ENCODE peak calls at places on chromosomes 12 and 14, in eight cellular contexts. P is upper lobe of right lung, K is pancreas, Y is AG10803, F is Peyer's patch, D is endothelial cell, O is astrocyte, N is transverse colon. L is an unnamed sample.

GRCh38 chr12:76714861-76715260 is 49.1 kb upstream of the ZDHHC17 start:
- DNase-seq in P (no peak), D (no peak), Y (no peak), F (no peak), K (no peak), N (no peak), O (no peak), L (no peak)

GRCh38 chr14:24403294-24404013 is 4.7 kb downstream of the NYNRIN start:
- DNase-seq in D (no peak), F (no peak), P (no peak), Y (peak), N (no peak), K (no peak), O (no peak), L (peak)

GRCh38 chr12:112928978-112929377 is 9.3 kb upstream of the OAS3 start:
- DNase-seq in F (no peak), N (no peak), P (no peak), D (no peak), O (no peak), K (no peak), Y (no peak), L (no peak)

GRCh38 chr14:35050652-35051051 is 4.6 kb downstream of the FAM177A1 start:
- DNase-seq in N (no peak), K (no peak), F (no peak), D (no peak), Y (peak), P (no peak), O (peak), L (peak)

GRCh38 chr14:104299993-104300761 is 161.8 kb downstream of the KIF26A start:
- DNase-seq in P (no peak), O (no peak), K (peak), Y (no peak), N (no peak), F (no peak), D (no peak), L (no peak)

GRCh38 chr14:80602931-80603330 is 338.6 kb downstream of the CEP128 start:
- DNase-seq in Y (no peak), K (no peak), F (no peak), P (no peak), N (no peak), O (no peak), D (no peak), L (no peak)

GRCh38 chr12:75862692-75863471 is 168.7 kb downstream of the PHLDA1 start:
- DNase-seq in O (peak), Y (peak), F (no peak), P (no peak), K (no peak), D (no peak), N (no peak), L (peak)

GRCh38 chr12:52837781-52838736 is 3.9 kb upstream of the KRT79 start:
- DNase-seq in P (no peak), N (no peak), Y (no peak), F (no peak), K (no peak), O (peak), D (no peak), L (no peak)

GRCh38 chr12:23950011-23950774 is 723 bp upstream of the SOX5 start:
- DNase-seq in O (peak), Y (peak), D (peak), F (no peak), K (no peak), P (peak), N (no peak), L (no peak)

GRCh38 chr12:106955377-106956047 is at the start of gene TMEM263:
- DNase-seq in K (peak), D (peak), P (peak), F (peak), Y (peak), O (peak), N (peak), L (peak)

GRCh38 chr12:107091989-107092641 is 1.2 kb downstream of the CRY1 start:
- DNase-seq in N (peak), O (peak), F (no peak), K (no peak), P (no peak), D (peak), Y (peak), L (peak)

GRCh38 chr14:56244138-56244789 is 126.1 kb downstream of the PELI2 start:
- DNase-seq in Y (peak), K (no peak), P (no peak), F (no peak), N (no peak), D (no peak), O (peak), L (peak)

GRCh38 chr14:94361682-94362081 is 26.7 kb downstream of the SERPINA1 start:
- DNase-seq in Y (no peak), D (no peak), K (no peak), F (peak), O (no peak), P (no peak), N (no peak), L (no peak)

GRCh38 chr12:132414634-132415340 is 75.2 kb upstream of the FBRSL1 start:
- DNase-seq in Y (peak), O (peak), K (peak), F (peak), P (peak), D (peak), N (peak), L (peak)

GRCh38 chr14:90405755-90406154 is 8.9 kb downstream of the CALM1 start:
- DNase-seq in O (no peak), P (no peak), F (no peak), Y (no peak), D (no peak), K (no peak), N (no peak), L (no peak)

GRCh38 chr12:24708029-24708428 is 240.9 kb downstream of the BCAT1 start:
- DNase-seq in D (no peak), P (no peak), Y (no peak), N (no peak), O (no peak), K (no peak), F (no peak), L (no peak)

GRCh38 chr14:95521001-95521400 is 4.6 kb upstream of the SYNE3 start:
- DNase-seq in K (no peak), F (peak), O (no peak), N (no peak), P (no peak), Y (no peak), D (no peak), L (no peak)

GRCh38 chr12:133129368-133130037 is 571 bp downstream of the ZNF891 start:
- DNase-seq in N (no peak), O (peak), K (no peak), D (no peak), F (no peak), Y (peak), P (no peak), L (peak)

GRCh38 chr14:58772814-58773620 is 135.3 kb downstream of the DACT1 start:
- DNase-seq in K (no peak), P (no peak), O (peak), N (no peak), Y (no peak), F (no peak), D (no peak), L (no peak)

GRCh38 chr14:81986005-81986404 is 452.4 kb upstream of the SEL1L start:
- DNase-seq in Y (no peak), D (no peak), N (no peak), K (no peak), O (no peak), P (no peak), F (no peak), L (no peak)
- TF ChIP-seq CTCF in Y (no peak), D (no peak), N (no peak), K (no peak), O (no peak), P (no peak), F (no peak), L (no peak)

GRCh38 chr12:26197832-26198231 is 2.5 kb downstream of the SSPN start:
- DNase-seq in K (no peak), D (no peak), F (no peak), Y (no peak), P (no peak), O (peak), N (no peak), L (no peak)
- TF ChIP-seq CTCF in K (no peak), D (no peak), F (no peak), Y (no peak), P (no peak), O (no peak), N (no peak), L (no peak)

GRCh38 chr12:14810167-14810952 is 3.6 kb downstream of the SMCO3 start:
- DNase-seq in N (no peak), Y (no peak), P (no peak), O (no peak), D (no peak), K (no peak), F (no peak), L (no peak)

GRCh38 chr12:14811486-14811885 is 2.5 kb downstream of the SMCO3 start:
- DNase-seq in N (no peak), O (no peak), D (no peak), Y (no peak), K (no peak), F (no peak), P (no peak), L (no peak)

GRCh38 chr12:14814082-14814481 is at the start of gene SMCO3:
- DNase-seq in K (no peak), N (no peak), P (no peak), Y (no peak), D (no peak), F (no peak), O (no peak), L (no peak)

GRCh38 chr12:14810953-14811483 is 3.0 kb downstream of the SMCO3 start:
- DNase-seq in N (peak), P (no peak), Y (no peak), O (no peak), K (no peak), D (peak), F (no peak), L (peak)
- TF ChIP-seq CTCF in N (no peak), P (peak), Y (peak), O (peak), K (peak), D (no peak), F (no peak), L (peak)

GRCh38 chr12:116979109-116979508 is 68.4 kb downstream of the FBXW8 start:
- DNase-seq in F (no peak), O (no peak), Y (no peak), D (no peak), N (no peak), P (no peak), K (no peak), L (no peak)
- TF ChIP-seq CTCF in F (no peak), O (no peak), Y (no peak), D (no peak), N (no peak), P (no peak), K (no peak), L (no peak)

DNA sequence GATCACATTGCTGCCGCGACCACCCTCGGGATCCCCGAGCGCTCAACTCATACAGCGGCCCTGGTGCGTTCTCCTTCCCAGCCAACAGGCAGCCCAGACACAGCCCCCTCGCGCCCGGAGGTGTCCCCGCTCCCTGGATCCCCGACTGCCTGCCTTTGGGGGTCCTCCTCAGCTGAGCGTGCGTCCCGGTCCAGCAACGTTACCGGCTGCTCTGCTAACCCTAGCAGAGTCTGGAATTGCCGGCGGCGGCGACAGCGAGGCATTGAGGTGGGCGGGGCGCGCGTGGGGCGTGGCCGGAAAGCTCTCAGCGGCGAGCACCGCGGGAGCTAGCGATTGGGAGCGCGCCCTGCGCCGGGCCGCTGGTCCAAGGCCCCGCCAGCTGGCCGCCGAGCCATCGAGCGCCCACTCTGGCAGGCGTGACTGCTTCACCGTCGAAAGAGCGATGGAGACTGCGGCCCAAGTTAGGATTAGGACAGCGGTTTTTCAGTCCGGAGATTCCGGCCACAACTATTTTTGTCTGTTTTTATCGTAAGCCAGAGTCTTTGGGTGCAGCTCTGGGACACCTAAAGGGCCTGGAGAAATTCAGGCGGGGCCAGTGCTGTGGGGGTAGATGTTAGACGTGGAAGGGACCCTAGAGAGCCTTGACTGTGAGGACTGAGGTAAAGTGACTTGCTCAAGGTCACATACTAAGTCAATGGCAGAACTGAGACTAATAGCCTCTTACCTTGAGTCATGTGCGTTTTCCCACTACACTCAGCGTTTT is at the start of gene HEATR5A:
- DNase-seq in F (peak), K (peak), N (peak), D (peak), O (peak), P (peak), Y (peak), L (peak)
- TF ChIP-seq CTCF in F (peak), K (no peak), N (no peak), D (no peak), O (no peak), P (peak), Y (peak), L (peak)

GRCh38 chr12:14238224-14238792 is 127.2 kb upstream of the ATF7IP start:
- DNase-seq in N (no peak), P (no peak), K (no peak), Y (peak), O (no peak), F (no peak), D (no peak), L (peak)
- TF ChIP-seq CTCF in N (peak), P (peak), K (peak), Y (peak), O (peak), F (peak), D (peak), L (peak)